ENCODE peak calls at places on chromosomes 2 and 18, in eight cellular contexts. X, V, I, H, B, F, P and K are unnamed samples.

GRCh38 chr2:12288048-12288447 is 428.7 kb upstream of the TRIB2 start:
- DNase-seq in X (no peak), V (no peak), I (no peak), H (no peak), B (no peak), F (no peak), P (no peak), K (no peak)

GRCh38 chr2:58428553-58429284 is 187.6 kb upstream of the FANCL start:
- DNase-seq in X (no peak), V (no peak), I (peak; percentile 86), H (no peak), B (no peak), F (no peak), P (no peak), K (peak; percentile 8)

GRCh38 chr2:98026292-98026691 is 30.5 kb upstream of the TMEM131 start:
- DNase-seq in X (no peak), V (no peak), I (no peak), H (no peak), B (no peak), F (no peak), P (no peak), K (no peak)

GRCh38 chr2:63692002-63692606 is 103.3 kb downstream of the MDH1 start:
- DNase-seq in X (peak; percentile 60), V (peak; percentile 63), I (peak; percentile 59), H (no peak), B (no peak), F (peak; percentile 2), P (peak; percentile 79), K (peak; percentile 71)

GRCh38 chr2:112703684-112704083 is 17.1 kb upstream of the NT5DC4 start:
- DNase-seq in X (no peak), V (no peak), I (no peak), H (no peak), B (no peak), F (no peak), P (no peak), K (no peak)

GRCh38 chr2:152250421-152251100 is 75.0 kb upstream of the STAM2 start:
- DNase-seq in X (no peak), V (no peak), I (no peak), H (no peak), B (no peak), F (no peak), P (no peak), K (no peak)

GRCh38 chr18:22063077-22063476 is 106.3 kb upstream of the GATA6 start:
- DNase-seq in X (peak; percentile 10), V (no peak), I (no peak), H (no peak), B (no peak), F (no peak), P (no peak), K (no peak)

GRCh38 chr2:121350402-121350775 is 65.4 kb upstream of the TFCP2L1 start:
- DNase-seq in X (no peak), V (no peak), I (no peak), H (no peak), B (no peak), F (no peak), P (no peak), K (no peak)

GRCh38 chr18:23897733-23898132 is 116.8 kb upstream of the TTC39C start:
- DNase-seq in X (no peak), V (no peak), I (no peak), H (no peak), B (no peak), F (no peak), P (no peak), K (no peak)

GRCh38 chr2:133421516-133422324 is 146.5 kb downstream of the NCKAP5 start:
- DNase-seq in X (no peak), V (no peak), I (peak; percentile 12), H (no peak), B (no peak), F (no peak), P (no peak), K (peak; percentile 61)

GRCh38 chr2:72989770-72990556 is 72.6 kb downstream of the EMX1 start:
- DNase-seq in X (no peak), V (no peak), I (no peak), H (no peak), B (no peak), F (no peak), P (no peak), K (no peak)

GRCh38 chr2:47520825-47521665 is 118.1 kb downstream of the MSH2 start:
- DNase-seq in X (peak; percentile 62), V (no peak), I (peak; percentile 84), H (peak; percentile 84), B (peak; percentile 33), F (peak; percentile 49), P (peak; percentile 62), K (peak; percentile 52)

GRCh38 chr2:23660227-23660626 is 266.7 kb downstream of the ATAD2B start:
- DNase-seq in X (no peak), V (no peak), I (no peak), H (no peak), B (no peak), F (no peak), P (no peak), K (no peak)

GRCh38 chr2:220619525-220620267 is 952.4 kb downstream of the EPHA4 start:
- DNase-seq in X (peak; percentile 95), V (no peak), I (no peak), H (no peak), B (no peak), F (no peak), P (peak; percentile 0), K (peak; percentile 31)

GRCh38 chr2:211812587-211812986 is 726.0 kb downstream of the ERBB4 start:
- DNase-seq in X (no peak), V (no peak), I (peak; percentile 12), H (no peak), B (no peak), F (no peak), P (no peak), K (no peak)

GRCh38 chr2:132577693-132578092 is 92.3 kb downstream of the LYPD1 start:
- DNase-seq in X (no peak), V (no peak), I (no peak), H (no peak), B (no peak), F (no peak), P (no peak), K (no peak)

GRCh38 chr2:190052307-190052706 is 10.2 kb downstream of the MSTN start:
- DNase-seq in X (peak; percentile 81), V (no peak), I (no peak), H (no peak), B (no peak), F (no peak), P (no peak), K (no peak)

GRCh38 chr2:216139884-216140283 is 30.7 kb downstream of the XRCC5 start:
- DNase-seq in X (peak; percentile 35), V (no peak), I (peak; percentile 64), H (no peak), B (no peak), F (peak; percentile 6), P (peak; percentile 23), K (no peak)

GRCh38 chr2:59032469-59032868 is 791.3 kb upstream of the FANCL start:
- DNase-seq in X (no peak), V (no peak), I (no peak), H (no peak), B (no peak), F (no peak), P (no peak), K (no peak)

GRCh38 chr2:104919127-104919526 is 65.2 kb downstream of the POU3F3 start:
- DNase-seq in X (no peak), V (no peak), I (no peak), H (no peak), B (no peak), F (no peak), P (no peak), K (no peak)

GRCh38 chr2:202418027-202418426 is 41.9 kb downstream of the BMPR2 start:
- DNase-seq in X (no peak), V (no peak), I (no peak), H (no peak), B (no peak), F (no peak), P (no peak), K (no peak)

GRCh38 chr2:26279886-26280285 is 35.1 kb downstream of the HADHB start:
- DNase-seq in X (no peak), V (no peak), I (no peak), H (no peak), B (no peak), F (no peak), P (no peak), K (no peak)

GRCh38 chr2:102708847-102709559 is 52.8 kb upstream of the TMEM182 start:
- DNase-seq in X (peak; percentile 92), V (no peak), I (no peak), H (no peak), B (no peak), F (no peak), P (peak; percentile 76), K (peak; percentile 70)

GRCh38 chr18:56436651-56437050 is 201.7 kb downstream of the TXNL1 start:
- DNase-seq in X (no peak), V (no peak), I (no peak), H (no peak), B (no peak), F (no peak), P (no peak), K (no peak)

GRCh38 chr2:152037711-152038110 is 61.1 kb downstream of the CACNB4 start:
- DNase-seq in X (no peak), V (no peak), I (no peak), H (no peak), B (peak; percentile 54), F (no peak), P (no peak), K (no peak)

GRCh38 chr2:13046557-13047165 is 329.9 kb downstream of the TRIB2 start:
- DNase-seq in X (peak; percentile 31), V (no peak), I (peak; percentile 4), H (no peak), B (no peak), F (no peak), P (peak; percentile 53), K (peak; percentile 34)

GRCh38 chr2:120466704-120467054 is 120.7 kb downstream of the INHBB start:
- DNase-seq in X (no peak), V (no peak), I (no peak), H (peak; percentile 3), B (no peak), F (no peak), P (no peak), K (no peak)

GRCh38 chr18:3593904-3594759 is 144.2 kb downstream of the TGIF1 start:
- DNase-seq in X (peak; percentile 97), V (peak; percentile 98), I (peak; percentile 86), H (peak; percentile 95), B (peak; percentile 79), F (peak; percentile 85), P (peak; percentile 99), K (peak; percentile 99)
- H3K4me3 ChIP-seq in X (peak overlapping the region; percentile 42), V (peak overlapping the region; percentile 58), I (peak overlapping the region; percentile 48), H (peak overlapping the region; percentile 74), B (peak overlapping the region; percentile 69), F (peak overlapping the region; percentile 94), P (peak overlapping the region; percentile 71), K (peak overlapping the region; percentile 54)

GRCh38 chr18:35043207-35043606 is 2.0 kb downstream of the MAPRE2 start:
- DNase-seq in X (no peak), V (no peak), I (no peak), H (no peak), B (no peak), F (no peak), P (no peak), K (no peak)
- H3K4me3 ChIP-seq in X (no peak overlapping the region), V (peak overlapping the region; percentile 76), I (peak overlapping the region; percentile 85), H (peak overlapping the region; percentile 98), B (peak overlapping the region; percentile 83), F (peak overlapping the region; percentile 98), P (no peak overlapping the region), K (no peak overlapping the region)

GRCh38 chr2:239587311-239587731 is 186.5 kb upstream of the HDAC4 start:
- DNase-seq in X (no peak), V (no peak), I (no peak), H (no peak), B (no peak), F (no peak), P (no peak), K (no peak)
- H3K4me3 ChIP-seq in X (no peak overlapping the region), V (no peak overlapping the region), I (no peak overlapping the region), H (no peak overlapping the region), B (no peak overlapping the region), F (no peak overlapping the region), P (no peak overlapping the region), K (no peak overlapping the region)

GRCh38 chr18:25998461-25998860 is 92.0 kb downstream of the SS18 start:
- DNase-seq in X (peak; percentile 16), V (no peak), I (no peak), H (no peak), B (no peak), F (no peak), P (no peak), K (no peak)
- H3K4me3 ChIP-seq in X (no peak overlapping the region), V (no peak overlapping the region), I (no peak overlapping the region), H (no peak overlapping the region), B (no peak overlapping the region), F (no peak overlapping the region), P (no peak overlapping the region), K (no peak overlapping the region)